ENCODE peak calls at places on chromosomes 11 and 22, in five cellular contexts. U, F, B, S and W are unnamed samples.

GRCh38 chr11:46389450-46390330 is 1.9 kb downstream of the CHRM4 start:
- DNase-seq in S (peak), U (peak), F (peak), B (peak), W (peak)

GRCh38 chr11:28536504-28537267 is 428.5 kb downstream of the METTL15 start:
- DNase-seq in F (no peak), S (no peak), B (no peak), U (no peak), W (no peak)

GRCh38 chr11:121721961-121722360 is 269.2 kb upstream of the SORL1-AS1 start:
- DNase-seq in U (no peak), S (no peak), B (no peak), F (no peak), W (no peak)

GRCh38 chr22:22810018-22810427 is 77.6 kb upstream of the IGLL5 start:
- DNase-seq in F (peak), U (peak), S (no peak), B (peak), W (peak)

GRCh38 chr11:106070606-106071005 is 6.5 kb downstream of the KBTBD3 start:
- DNase-seq in U (no peak), S (no peak), B (peak), F (no peak), W (no peak)

GRCh38 chr11:46677991-46678740 is 22.3 kb downstream of the ARHGAP1 start:
- DNase-seq in U (no peak), B (no peak), F (no peak), S (no peak), W (no peak)

GRCh38 chr11:44561275-44561781 is 4.1 kb upstream of the CD82 start:
- DNase-seq in F (peak), U (peak), S (no peak), B (no peak), W (no peak)

GRCh38 chr11:100930185-100930778 is 199.3 kb downstream of the PGR start:
- DNase-seq in U (peak), B (peak), F (peak), S (no peak), W (no peak)

GRCh38 chr11:134097146-134097545 is 28.3 kb downstream of the JAM3 start:
- DNase-seq in S (no peak), U (no peak), F (no peak), B (no peak), W (no peak)

GRCh38 chr11:130188585-130189347 is 29.2 kb downstream of the ST14 start:
- DNase-seq in F (no peak), U (no peak), S (no peak), B (no peak), W (no peak)

GRCh38 chr11:44726278-44727113 is at the start of gene TSPAN18:
- DNase-seq in B (no peak), S (no peak), F (no peak), U (no peak), W (no peak)

GRCh38 chr11:10076458-10077141 is 217.4 kb downstream of the SBF2 start:
- DNase-seq in F (peak), U (peak), S (no peak), B (peak), W (peak)

GRCh38 chr11:108880510-108880909 is 215.6 kb downstream of the DDX10 start:
- DNase-seq in F (no peak), B (no peak), S (no peak), U (no peak), W (no peak)

GRCh38 chr11:134630896-134631295 is 218.9 kb upstream of the B3GAT1 start:
- DNase-seq in S (no peak), U (no peak), B (no peak), F (no peak), W (no peak)

GRCh38 chr11:134539285-134539684 is 127.2 kb upstream of the B3GAT1 start:
- DNase-seq in S (no peak), U (no peak), B (no peak), F (no peak), W (no peak)

GRCh38 chr11:112087212-112087611 is 539 bp downstream of the SDHD start:
- DNase-seq in S (no peak), F (no peak), U (no peak), B (no peak), W (no peak)

GRCh38 chr11:91820709-91821108 is 403.9 kb upstream of the FAT3 start:
- DNase-seq in S (no peak), U (no peak), B (no peak), F (no peak), W (no peak)

GRCh38 chr11:132920391-132921095 is 611.8 kb downstream of the OPCML start:
- DNase-seq in S (no peak), B (no peak), F (no peak), U (no peak), W (no peak)

GRCh38 chr11:38131535-38131934 is 1533.5 kb upstream of the RAG2 start:
- DNase-seq in U (no peak), B (no peak), S (no peak), F (no peak), W (no peak)

GRCh38 chr22:41429232-41429945 is 17.2 kb downstream of the TOB2 start:
- DNase-seq in F (no peak), U (no peak), B (no peak), S (no peak), W (no peak)

GRCh38 chr11:26620282-26621045 is 48.4 kb upstream of the MUC15 start:
- DNase-seq in F (no peak), S (no peak), B (no peak), U (no peak), W (no peak)

GRCh38 chr22:18977824-18978425 is 41.8 kb upstream of the PRODH start:
- DNase-seq in S (no peak), B (no peak), F (no peak), U (no peak), W (no peak)

GRCh38 chr11:9799901-9800300 is 136.0 kb downstream of the SWAP70 start:
- DNase-seq in B (no peak), S (no peak), U (peak), F (no peak), W (no peak)

GRCh38 chr11:69801513-69802335 is 17.5 kb downstream of the FGF3 start:
- DNase-seq in F (peak), S (no peak), B (peak), U (no peak), W (no peak)

GRCh38 chr11:21838422-21838821 is 354.5 kb upstream of the ANO5 start:
- DNase-seq in S (no peak), U (no peak), F (no peak), B (no peak), W (no peak)

GRCh38 chr22:45740236-45740635 is 68.6 kb downstream of the ATXN10 start:
- DNase-seq in S (no peak), F (no peak), B (no peak), U (peak), W (no peak)

GRCh38 chr11:113114452-113115027 is 153.3 kb downstream of the NCAM1 start:
- DNase-seq in U (peak), B (peak), F (peak), S (peak), W (peak)

GRCh38 chr11:7657306-7658025 is 15.8 kb downstream of the CYB5R2 start:
- DNase-seq in F (peak), S (peak), U (peak), B (peak), W (peak)

GRCh38 chr11:93567406-93567819 is 24.2 kb upstream of the SMCO4 start:
- DNase-seq in S (no peak), B (peak), F (peak), U (peak), W (peak)

GRCh38 chr11:123218451-123218850 is 23.4 kb upstream of the CLMP start:
- DNase-seq in U (peak), S (no peak), F (no peak), B (peak), W (no peak)

GRCh38 chr11:32002311-32002710 is 88.6 kb upstream of the RCN1 start:
- DNase-seq in B (no peak), S (no peak), U (no peak), F (no peak), W (no peak)

GRCh38 chr11:128953151-128953550 is 10.5 kb upstream of the TP53AIP1 start:
- DNase-seq in F (no peak), U (no peak), S (no peak), B (no peak), W (no peak)

GRCh38 chr22:27045103-27045940 is 387.9 kb downstream of the MIAT start:
- DNase-seq in U (peak), S (no peak), B (peak), F (no peak), W (no peak)

GRCh38 chr11:93236741-93237675 is 39.2 kb upstream of the SLC36A4 start:
- DNase-seq in U (peak), B (peak), F (peak), S (no peak), W (peak)

GRCh38 chr22:42743501-42743991 is 22.9 kb upstream of the A4GALT start:
- DNase-seq in U (no peak), F (no peak), B (peak), S (peak), W (peak)

GRCh38 chr11:77473001-77473800 is 693 bp downstream of the PAK1 start:
- DNase-seq in B (no peak), S (peak), F (peak), U (peak), W (peak)

GRCh38 chr22:48707749-48708557 is 1119.7 kb downstream of the BRD1 start:
- DNase-seq in F (no peak), U (no peak), B (no peak), S (peak), W (no peak)